ENCODE peak calls at places on chromosomes 7 and 10, in six cellular contexts. I, J, O, U, D and L are unnamed samples.
A peak's percentile ranks its signal among the peaks of the same experiment; 100 is the strongest.

GRCh38 chr7:127290801-127291361 is 38.1 kb upstream of the GRM8 start:
- DNase-seq in U (no peak), O (no peak), D (no peak), I (no peak), J (no peak), L (no peak)

GRCh38 chr10:59793924-59794323 is 40.7 kb upstream of the MRLN start:
- DNase-seq in D (no peak), J (no peak), O (no peak), I (no peak), U (no peak), L (no peak)

GRCh38 chr10:30431435-30431911 is 2.5 kb upstream of the MAP3K8 start:
- DNase-seq in U (peak; percentile 44), J (no peak), O (no peak), D (no peak), I (no peak), L (no peak)

GRCh38 chr7:2601907-2602735 is 29.7 kb upstream of the TTYH3 start:
- DNase-seq in O (no peak), U (no peak), D (no peak), J (peak; percentile 43), I (no peak), L (peak; percentile 79)

GRCh38 chr7:97842006-97842405 is 30.2 kb downstream of the ASNS start:
- DNase-seq in U (no peak), J (no peak), I (no peak), O (no peak), D (no peak), L (no peak)

GRCh38 chr7:158809596-158809995 is 19.7 kb downstream of the ESYT2 start:
- DNase-seq in U (no peak), O (no peak), J (no peak), D (no peak), I (no peak), L (peak; percentile 73)

GRCh38 chr10:127527891-127528290 is 21.2 kb upstream of the NPS start:
- DNase-seq in O (no peak), D (peak; percentile 36), U (no peak), I (no peak), J (peak; percentile 60), L (no peak)

GRCh38 chr7:147775564-147775963 is 815.0 kb upstream of the C7orf33 start:
- DNase-seq in D (no peak), I (no peak), U (no peak), O (no peak), J (peak; percentile 82), L (no peak)